ENCODE peak calls at places on chromosomes 4 and X, in seven cellular contexts. P is SK-N-SH, N is K562, F is GM12878, U is HCT116, X is H1, H is HepG2. L is an unnamed sample.

GRCh38 chr4:960736-961650 is 12.4 kb downstream of the DGKQ start:
- DNase-seq in N (no peak), F (no peak), H (no peak), U (no peak), P (peak), X (no peak), L (no peak)

GRCh38 chrX:85569096-85569495 is 189.6 kb upstream of the POF1B start:
- DNase-seq in P (no peak), N (no peak), F (no peak), U (no peak), X (no peak), H (no peak), L (no peak)

GRCh38 chrX:116230136-116230886 is 59.8 kb downstream of the AGTR2 start:
- DNase-seq in U (no peak), P (no peak), N (no peak), X (no peak), F (no peak), H (peak), L (no peak)

GRCh38 chrX:39418132-39418935 is 617.1 kb downstream of the MID1IP1 start:
- DNase-seq in U (no peak), N (no peak), F (no peak), X (no peak), P (no peak), H (no peak), L (no peak)

GRCh38 chr4:39712819-39713607 is 15.1 kb downstream of the UBE2K start:
- DNase-seq in X (no peak), N (no peak), H (no peak), U (no peak), P (no peak), F (no peak), L (no peak)

GRCh38 chr4:8267077-8267476 is 2.5 kb upstream of the HTRA3 start:
- DNase-seq in U (peak), H (peak), P (peak), N (peak), X (peak), F (no peak), L (peak)

GRCh38 chr4:2340272-2341061 is 78.0 kb downstream of the ZFYVE28 start:
- DNase-seq in P (no peak), N (no peak), U (no peak), H (no peak), X (no peak), F (no peak), L (no peak)

GRCh38 chr4:52996261-52997131 is 134.4 kb downstream of the RASL11B start:
- DNase-seq in N (no peak), H (no peak), P (peak), F (no peak), X (no peak), U (no peak), L (no peak)

GRCh38 chr4:2341911-2342652 is 76.4 kb downstream of the ZFYVE28 start:
- DNase-seq in P (no peak), N (no peak), X (no peak), F (no peak), H (no peak), U (no peak), L (no peak)

GRCh38 chr4:8681391-8681790 is 88.8 kb downstream of the CPZ start:
- DNase-seq in X (no peak), P (no peak), U (no peak), H (no peak), N (no peak), F (no peak), L (no peak)

GRCh38 chr4:47505666-47506065 is 20.6 kb downstream of the ATP10D start:
- DNase-seq in U (no peak), P (no peak), H (no peak), X (no peak), F (no peak), N (no peak), L (no peak)

GRCh38 chr4:184343400-184344177 is 125.9 kb upstream of the ENPP6 start:
- DNase-seq in U (peak), H (peak), X (no peak), P (peak), N (peak), F (peak), L (peak)

GRCh38 chr4:147108409-147108808 is 162.7 kb upstream of the TTC29 start:
- DNase-seq in N (no peak), P (no peak), H (no peak), X (no peak), F (no peak), U (no peak), L (no peak)

GRCh38 chr4:70559216-70559830 is 32.7 kb upstream of the AMBN start:
- DNase-seq in X (no peak), H (peak), P (peak), U (peak), F (no peak), N (peak), L (peak)

GRCh38 chrX:74922922-74923321 is 2.3 kb downstream of the NEXMIF start:
- DNase-seq in P (no peak), H (no peak), X (no peak), F (peak), N (no peak), U (no peak), L (no peak)

GRCh38 chr4:26860922-26861433 is 337 bp downstream of the STIM2 start:
- DNase-seq in U (no peak), N (no peak), X (no peak), H (peak), P (peak), F (no peak), L (no peak)

GRCh38 chr4:16048639-16049448 is 35.0 kb downstream of the PROM1 start:
- DNase-seq in F (no peak), U (no peak), N (no peak), H (no peak), P (no peak), X (no peak), L (no peak)

GRCh38 chrX:16892504-16893362 is 22.6 kb upstream of the RBBP7 start:
- DNase-seq in N (peak), F (peak), X (no peak), U (peak), H (peak), P (peak), L (peak)

GRCh38 chrX:40652664-40653063 is 5.3 kb upstream of the CXorf38 start:
- DNase-seq in N (no peak), H (no peak), X (no peak), U (no peak), P (no peak), F (no peak), L (no peak)

GRCh38 chr4:21454831-21455230 is 493.7 kb downstream of the KCNIP4 start:
- DNase-seq in P (no peak), N (no peak), F (no peak), X (no peak), U (no peak), H (no peak), L (no peak)

GRCh38 chr4:101156619-101157310 is 190.6 kb downstream of the PPP3CA start:
- DNase-seq in H (no peak), N (no peak), X (no peak), P (no peak), F (no peak), U (no peak), L (no peak)

GRCh38 chr4:39227906-39228305 is 45.6 kb downstream of the WDR19 start:
- DNase-seq in U (no peak), F (no peak), N (no peak), X (no peak), H (no peak), P (no peak), L (no peak)

GRCh38 chr4:54090804-54091623 is 8.9 kb upstream of the GSX2 start:
- DNase-seq in P (peak), H (peak), X (no peak), N (no peak), F (no peak), U (no peak), L (no peak)

GRCh38 chrX:14027511-14028019 is 2.1 kb downstream of the GEMIN8 start:
- DNase-seq in N (peak), P (no peak), H (peak), U (no peak), X (no peak), F (peak), L (no peak)

GRCh38 chrX:14029039-14029424 is 660 bp downstream of the GEMIN8 start:
- DNase-seq in F (no peak), H (no peak), P (peak), N (peak), X (no peak), U (no peak), L (no peak)

GRCh38 chrX:14026121-14026520 is 3.6 kb downstream of the GEMIN8 start:
- DNase-seq in F (no peak), P (no peak), U (no peak), N (no peak), H (no peak), X (no peak), L (no peak)

GRCh38 chrX:14028473-14028872 is 1.2 kb downstream of the GEMIN8 start:
- DNase-seq in U (no peak), N (no peak), X (no peak), P (no peak), H (no peak), F (peak), L (no peak)

GRCh38 chrX:14027031-14027430 is 2.7 kb downstream of the GEMIN8 start:
- DNase-seq in P (no peak), X (no peak), U (no peak), F (no peak), N (no peak), H (no peak), L (no peak)
- TF ChIP-seq YY1 in P (no peak), X (no peak), U (no peak), F (peak), N (no peak), H (no peak), L (no peak)

GRCh38 chrX:119635799-119636198 is 29.6 kb upstream of the NKRF start:
- DNase-seq in U (no peak), H (no peak), X (no peak), F (no peak), N (no peak), P (no peak), L (no peak)
- TF ChIP-seq YY1 in U (no peak), H (no peak), X (no peak), F (no peak), N (no peak), P (no peak), L (no peak)

GRCh38 chrX:21948897-21949578 is 8.5 kb downstream of the SMS start:
- DNase-seq in X (no peak), N (no peak), H (no peak), U (no peak), F (no peak), P (peak), L (no peak)
- TF ChIP-seq YY1 in X (no peak), N (no peak), H (no peak), U (no peak), F (no peak), P (no peak), L (no peak)

DNA sequence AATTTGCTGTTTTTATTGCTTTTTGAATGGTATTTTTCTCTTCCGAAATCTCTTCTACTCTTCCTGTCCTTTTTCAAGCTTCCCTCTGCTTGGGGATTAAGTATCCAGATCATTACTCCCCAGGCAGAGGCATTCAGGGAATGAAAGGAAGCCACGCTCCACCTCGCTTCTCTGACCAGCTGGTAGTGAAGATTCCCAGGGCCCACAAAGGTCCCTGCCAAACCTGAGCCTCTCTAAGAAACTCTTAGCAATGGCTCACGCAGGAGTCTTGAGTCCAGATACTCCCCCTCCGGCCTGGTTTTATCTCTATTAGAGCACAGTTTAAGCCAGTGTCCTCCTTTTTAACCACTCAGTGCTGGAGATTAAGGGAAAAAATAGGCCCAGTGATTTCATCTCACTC is 51.4 kb upstream of the SOD3 start:
- DNase-seq in N (no peak), H (no peak), F (no peak), P (no peak), U (no peak), X (no peak), L (peak)
- TF ChIP-seq YY1 in N (no peak), H (no peak), F (no peak), P (no peak), U (no peak), X (peak), L (no peak)

GRCh38 chr4:161581262-161581661 is 582.5 kb downstream of the FSTL5 start:
- DNase-seq in P (no peak), U (no peak), N (no peak), H (no peak), X (no peak), F (peak), L (no peak)

GRCh38 chr4:161583549-161583948 is 580.3 kb downstream of the FSTL5 start:
- DNase-seq in U (no peak), N (no peak), F (no peak), X (no peak), P (no peak), H (no peak), L (no peak)

GRCh38 chr4:161585011-161585410 is 578.8 kb downstream of the FSTL5 start:
- DNase-seq in U (no peak), F (no peak), N (no peak), X (no peak), P (no peak), H (peak), L (peak)
- TF ChIP-seq YY1 in U (no peak), F (no peak), N (no peak), X (no peak), P (no peak), H (no peak), L (no peak)

GRCh38 chrX:13834316-13834715 is 17.4 kb upstream of the GPM6B start:
- DNase-seq in F (no peak), H (no peak), X (no peak), P (no peak), N (no peak), U (no peak), L (no peak)
- TF ChIP-seq YY1 in F (no peak), H (no peak), X (no peak), P (no peak), N (no peak), U (no peak), L (no peak)

DNA sequence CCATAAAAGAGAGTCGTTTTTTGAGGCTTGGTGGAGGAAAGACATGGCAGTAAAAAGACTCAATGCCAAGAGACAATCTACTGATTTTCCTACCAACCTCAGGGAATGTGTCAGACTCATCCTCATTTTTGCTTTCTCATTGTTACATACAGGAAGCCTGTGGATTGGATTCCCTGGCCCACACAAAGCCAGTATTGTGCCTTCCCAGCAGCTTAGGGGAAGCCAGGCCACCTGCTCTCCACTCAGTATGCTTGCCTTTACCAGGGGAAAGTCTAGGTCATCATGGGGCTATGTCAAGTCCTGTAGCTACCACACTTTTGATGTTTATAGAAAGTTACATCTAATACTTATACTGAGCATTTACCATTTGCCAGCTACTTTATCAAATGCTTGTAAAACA is 11.0 kb downstream of the BMX start:
- DNase-seq in N (no peak), H (peak), X (no peak), U (no peak), F (no peak), P (no peak), L (no peak)
- TF ChIP-seq YY1 in N (no peak), H (no peak), X (no peak), U (no peak), F (no peak), P (no peak), L (no peak)